ENCODE peak calls at places on chromosomes 16 and 17, in eight cellular contexts. L is mesendoderm; D is tibial artery; O is body of pancreas; T is thyroid gland; S is ovary; H is left ventricle myocardium inferior; R is CD4-positive, alpha-beta memory T cell. V is an unnamed sample.

GRCh38 chr17:33390479-33391027 is 97.5 kb upstream of the ASIC2 start:
- DNase-seq in L (peak; percentile 35), D (no peak), O (peak; percentile 17), T (no peak), S (no peak), H (no peak), R (no peak), V (peak; percentile 70)

GRCh38 chr16:83227336-83227735 is 580.4 kb upstream of the HSBP1 start:
- DNase-seq in L (no peak), D (no peak), O (no peak), T (no peak), S (no peak), H (no peak), R (no peak), V (no peak)

GRCh38 chr17:79844869-79845600 is 5.8 kb upstream of the CBX4 start:
- DNase-seq in L (no peak), D (no peak), O (peak; percentile 53), T (peak; percentile 57), S (peak; percentile 62), H (peak; percentile 54), R (peak; percentile 56), V (peak; percentile 84)

GRCh38 chr17:43570518-43570928 is 24.4 kb upstream of the ETV4 start:
- DNase-seq in L (no peak), D (no peak), O (no peak), T (no peak), S (no peak), H (no peak), R (no peak), V (no peak)

GRCh38 chr16:29820271-29820701 is at the start of gene MVP:
- DNase-seq in L (no peak), D (peak; percentile 80), O (peak; percentile 83), T (peak; percentile 72), S (peak; percentile 68), H (peak; percentile 67), R (peak; percentile 50), V (peak; percentile 86)

GRCh38 chr16:20393801-20394637 is 10.5 kb downstream of the PDILT start:
- DNase-seq in L (no peak), D (no peak), O (peak; percentile 24), T (no peak), S (no peak), H (no peak), R (no peak), V (no peak)

GRCh38 chr16:66588981-66589713 is 9.9 kb downstream of the CMTM2 start:
- DNase-seq in L (peak; percentile 66), D (peak; percentile 51), O (no peak), T (peak; percentile 32), S (no peak), H (no peak), R (peak; percentile 64), V (no peak)

GRCh38 chr17:17379197-17379991 is 76.2 kb downstream of the NT5M start:
- DNase-seq in L (no peak), D (no peak), O (peak; percentile 50), T (no peak), S (no peak), H (no peak), R (no peak), V (no peak)

GRCh38 chr17:36066365-36066945 is 2.4 kb downstream of the CCL18 start:
- DNase-seq in L (no peak), D (no peak), O (no peak), T (peak; percentile 5), S (no peak), H (no peak), R (peak; percentile 24), V (no peak)

GRCh38 chr17:40019140-40019991 is 4.1 kb downstream of the CSF3 start:
- DNase-seq in L (peak; percentile 27), D (no peak), O (no peak), T (no peak), S (no peak), H (no peak), R (no peak), V (peak; percentile 4)

GRCh38 chr16:87446479-87446878 is 46.3 kb downstream of the ZCCHC14 start:
- DNase-seq in L (no peak), D (no peak), O (no peak), T (no peak), S (no peak), H (no peak), R (no peak), V (no peak)

GRCh38 chr16:67917140-67917851 is 14.4 kb downstream of the CTRL start:
- DNase-seq in L (no peak), D (no peak), O (no peak), T (peak; percentile 94), S (no peak), H (peak; percentile 55), R (no peak), V (no peak)

GRCh38 chr17:42438600-42439567 is 15.8 kb upstream of the CAVIN1 start:
- DNase-seq in L (peak; percentile 31), D (no peak), O (peak; percentile 25), T (peak; percentile 36), S (no peak), H (no peak), R (no peak), V (no peak)

GRCh38 chr16:66619534-66620418 is 15.3 kb downstream of the CMTM3 start:
- DNase-seq in L (peak; percentile 66), D (no peak), O (no peak), T (no peak), S (no peak), H (no peak), R (no peak), V (no peak)

GRCh38 chr16:87678618-87679017 is 76.3 kb downstream of the JPH3 start:
- DNase-seq in L (no peak), D (no peak), O (no peak), T (no peak), S (no peak), H (no peak), R (no peak), V (no peak)

GRCh38 chr16:8622315-8622656 is 788 bp downstream of the METTL22 start:
- DNase-seq in L (no peak), D (no peak), O (no peak), T (no peak), S (no peak), H (no peak), R (peak; percentile 2), V (no peak)

GRCh38 chr16:69448470-69449193 is 24.2 kb downstream of the CYB5B start:
- DNase-seq in L (no peak), D (no peak), O (no peak), T (peak; percentile 19), S (no peak), H (no peak), R (no peak), V (no peak)

GRCh38 chr17:10739341-10739905 is 9.6 kb upstream of the TMEM220 start:
- DNase-seq in L (no peak), D (no peak), O (no peak), T (no peak), S (no peak), H (no peak), R (no peak), V (no peak)

GRCh38 chr17:79548116-79548515 is 62.7 kb downstream of the RBFOX3 start:
- DNase-seq in L (no peak), D (no peak), O (no peak), T (no peak), S (no peak), H (no peak), R (no peak), V (no peak)

GRCh38 chr16:3017262-3017805 is 649 bp downstream of the CLDN6 start:
- DNase-seq in L (peak; percentile 42), D (no peak), O (no peak), T (no peak), S (no peak), H (no peak), R (no peak), V (no peak)

GRCh38 chr17:64128787-64129514 is 993 bp downstream of the ERN1 start:
- DNase-seq in L (peak; percentile 42), D (peak; percentile 38), O (peak; percentile 55), T (peak; percentile 56), S (no peak), H (no peak), R (peak; percentile 24), V (peak; percentile 55)

DNA sequence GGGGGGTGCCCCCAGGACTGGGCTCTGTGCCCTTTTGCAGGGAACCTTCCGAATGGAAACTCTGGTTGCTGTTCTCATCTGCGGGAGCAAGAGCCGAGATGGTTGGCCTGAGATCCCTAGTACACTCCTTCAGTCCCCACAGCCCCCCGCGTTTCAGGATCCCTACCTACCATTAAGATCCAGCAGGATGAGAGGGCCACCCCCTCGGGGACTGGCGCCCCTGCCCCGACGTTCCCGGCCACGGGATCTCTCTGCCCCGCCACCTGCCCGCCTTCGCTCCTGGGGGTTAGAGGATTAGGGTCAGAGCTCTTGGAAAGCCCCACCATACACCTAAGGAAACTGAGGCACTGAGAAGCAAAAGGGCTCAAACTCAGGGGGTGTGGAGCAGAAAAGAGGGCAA is 1.2 kb downstream of the BCL7C start:
- DNase-seq in L (no peak), D (no peak), O (no peak), T (no peak), S (no peak), H (no peak), R (no peak), V (peak; percentile 3)
- H3K4me3 ChIP-seq in L (no peak overlapping the region), D (peak overlapping the region; percentile 98), O (no peak overlapping the region), T (peak overlapping the region; percentile 62), S (no peak overlapping the region), H (peak overlapping the region; percentile 93), R (peak overlapping the region; percentile 75), V (no peak overlapping the region)

GRCh38 chr17:49832840-49833599 is 14.8 kb downstream of the TAC4 start:
- DNase-seq in L (peak; percentile 27), D (no peak), O (no peak), T (no peak), S (no peak), H (no peak), R (no peak), V (no peak)
- H3K4me1 ChIP-seq in L (peaks cover 3% of the 10 kb centered on the region), D (no peaks in the 10 kb centered on the region), O (peaks cover 21% of the 10 kb centered on the region), T (peaks cover 17% of the 10 kb centered on the region), S (peaks cover 4% of the 10 kb centered on the region), H (peaks cover 61% of the 10 kb centered on the region), R (no peaks in the 10 kb centered on the region), V (no peaks in the 10 kb centered on the region)

DNA sequence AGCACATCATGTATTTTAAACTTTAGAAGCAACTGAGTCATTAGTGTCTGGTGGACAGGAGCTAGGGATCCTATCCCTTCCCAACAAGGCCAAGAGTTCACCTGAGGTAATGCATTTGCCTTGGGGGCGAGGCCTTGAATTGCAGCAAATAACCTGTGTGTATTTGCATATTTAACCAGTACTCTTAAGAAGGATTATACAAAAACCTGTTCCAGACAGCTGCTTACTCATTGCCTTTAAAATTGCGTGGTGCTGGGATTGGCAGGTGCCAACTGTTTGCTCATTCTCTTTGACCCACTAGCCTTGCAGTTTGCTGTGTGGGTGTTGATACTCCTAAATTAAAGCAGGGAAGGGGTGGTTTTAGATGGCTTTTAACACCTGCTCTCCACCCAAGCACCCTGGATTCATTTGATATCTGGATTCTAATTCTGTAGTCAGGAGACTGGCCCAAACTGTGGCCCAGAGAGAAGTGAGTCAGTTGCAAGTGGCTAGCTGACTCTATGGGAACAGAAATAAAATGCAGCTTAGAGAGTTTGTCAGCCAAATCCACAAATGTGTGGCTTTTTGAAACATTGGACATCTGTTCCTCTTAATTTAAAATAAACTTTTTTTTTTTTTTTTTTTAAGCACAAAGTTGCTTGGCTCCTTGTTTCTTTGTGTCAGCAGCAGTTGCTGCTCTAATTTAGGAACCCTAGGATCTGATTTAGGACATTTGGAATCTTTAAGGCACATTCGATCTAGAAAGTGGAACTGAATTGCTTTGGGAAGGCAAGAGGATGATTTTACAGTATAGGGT is 47.0 kb downstream of the TUBD1 start:
- DNase-seq in L (peak; percentile 72), D (peak; percentile 52), O (peak; percentile 62), T (peak; percentile 43), S (no peak), H (no peak), R (no peak), V (peak; percentile 72)
- H3K4me3 ChIP-seq in L (no peak overlapping the region), D (peak overlapping the region; percentile 17), O (no peak overlapping the region), T (no peak overlapping the region), S (no peak overlapping the region), H (peak overlapping the region; percentile 30), R (no peak overlapping the region), V (no peak overlapping the region)

GRCh38 chr17:7579839-7580630 is 597 bp downstream of the CD68 start:
- DNase-seq in L (no peak), D (no peak), O (no peak), T (no peak), S (no peak), H (no peak), R (no peak), V (no peak)
- H3K4me1 ChIP-seq in L (peaks cover 9% of the 10 kb centered on the region), D (peaks cover 10% of the 10 kb centered on the region), O (peaks cover 55% of the 10 kb centered on the region), T (peaks cover 20% of the 10 kb centered on the region), S (peaks cover 18% of the 10 kb centered on the region), H (peaks cover 88% of the 10 kb centered on the region), R (peaks cover 71% of the 10 kb centered on the region), V (peaks cover 36% of the 10 kb centered on the region)

V was measured in hepatocyte.